ENCODE peak calls at places on chromosomes 5 and 9, in seven cellular contexts. One of them, this sample, is unnamed. For H3K4me1, the result is how much of the 10 kb centered on the place peaks cover.

GRCh38 chr9:120110520-120110919 is 469.4 kb downstream of the CDK5RAP2 start:
- DNase-seq in IMR-90: no peak
- DNase-seq in H9: no peak
- DNase-seq in ascending aorta: no peak
- DNase-seq in right atrium auricular region: no peak
- DNase-seq in A549: no peak
- DNase-seq in prostate gland: peak
- DNase-seq in this sample: no peak

GRCh38 chr9:114953917-114954316 is 23.5 kb upstream of the TNFSF8 start:
- DNase-seq in IMR-90: peak
- DNase-seq in H9: no peak
- DNase-seq in ascending aorta: no peak
- DNase-seq in right atrium auricular region: peak
- DNase-seq in A549: peak
- DNase-seq in prostate gland: peak
- DNase-seq in this sample: no peak

GRCh38 chr9:122051401-122052346 is 41.4 kb downstream of the TTLL11 start:
- DNase-seq in IMR-90: peak
- DNase-seq in H9: no peak
- DNase-seq in ascending aorta: no peak
- DNase-seq in right atrium auricular region: no peak
- DNase-seq in A549: no peak
- DNase-seq in prostate gland: no peak
- DNase-seq in this sample: no peak

GRCh38 chr9:78557540-78557939 is 260.6 kb downstream of the PSAT1 start:
- DNase-seq in IMR-90: peak
- DNase-seq in H9: no peak
- DNase-seq in ascending aorta: no peak
- DNase-seq in right atrium auricular region: no peak
- DNase-seq in A549: no peak
- DNase-seq in prostate gland: no peak
- DNase-seq in this sample: no peak

GRCh38 chr5:2496126-2496525 is 255.4 kb downstream of the IRX2 start:
- DNase-seq in IMR-90: no peak
- DNase-seq in H9: no peak
- DNase-seq in ascending aorta: no peak
- DNase-seq in right atrium auricular region: no peak
- DNase-seq in A549: no peak
- DNase-seq in prostate gland: no peak
- DNase-seq in this sample: no peak

GRCh38 chr9:89661391-89661949 is 56.7 kb downstream of the GADD45G start:
- DNase-seq in IMR-90: no peak
- DNase-seq in H9: no peak
- DNase-seq in ascending aorta: no peak
- DNase-seq in right atrium auricular region: no peak
- DNase-seq in A549: no peak
- DNase-seq in prostate gland: no peak
- DNase-seq in this sample: no peak

GRCh38 chr5:5418764-5419163 is 3.7 kb upstream of the ICE1 start:
- DNase-seq in IMR-90: no peak
- DNase-seq in H9: no peak
- DNase-seq in ascending aorta: no peak
- DNase-seq in right atrium auricular region: no peak
- DNase-seq in A549: no peak
- DNase-seq in prostate gland: no peak
- DNase-seq in this sample: no peak

GRCh38 chr9:122252796-122253195 is 11.8 kb downstream of the RBM18 start:
- DNase-seq in IMR-90: no peak
- DNase-seq in H9: peak
- DNase-seq in ascending aorta: no peak
- DNase-seq in right atrium auricular region: no peak
- DNase-seq in A549: no peak
- DNase-seq in prostate gland: no peak
- DNase-seq in this sample: no peak

GRCh38 chr5:74184649-74185048 is 455.9 kb downstream of the ENC1 start:
- DNase-seq in IMR-90: no peak
- DNase-seq in H9: no peak
- DNase-seq in ascending aorta: no peak
- DNase-seq in right atrium auricular region: no peak
- DNase-seq in A549: no peak
- DNase-seq in prostate gland: no peak
- DNase-seq in this sample: no peak

GRCh38 chr5:5419291-5420210 is 2.9 kb upstream of the ICE1 start:
- DNase-seq in IMR-90: peak
- DNase-seq in H9: peak
- DNase-seq in ascending aorta: no peak
- DNase-seq in right atrium auricular region: no peak
- DNase-seq in A549: peak
- DNase-seq in prostate gland: no peak
- DNase-seq in this sample: no peak

GRCh38 chr5:173055042-173055721 is 970 bp upstream of the CREBRF start:
- DNase-seq in IMR-90: no peak
- DNase-seq in H9: no peak
- DNase-seq in ascending aorta: no peak
- DNase-seq in right atrium auricular region: no peak
- DNase-seq in A549: no peak
- DNase-seq in prostate gland: no peak
- DNase-seq in this sample: no peak

GRCh38 chr5:33470544-33470943 is 29.8 kb downstream of the TARS1 start:
- DNase-seq in IMR-90: peak
- DNase-seq in H9: no peak
- DNase-seq in ascending aorta: no peak
- DNase-seq in right atrium auricular region: no peak
- DNase-seq in A549: peak
- DNase-seq in prostate gland: no peak
- DNase-seq in this sample: no peak

GRCh38 chr9:78365979-78366697 is 69.2 kb downstream of the PSAT1 start:
- DNase-seq in IMR-90: peak
- DNase-seq in H9: no peak
- DNase-seq in ascending aorta: no peak
- DNase-seq in right atrium auricular region: no peak
- DNase-seq in A549: peak
- DNase-seq in prostate gland: no peak
- DNase-seq in this sample: no peak

GRCh38 chr5:173969167-173970049 is 19.6 kb upstream of the C5orf47 start:
- DNase-seq in IMR-90: peak
- DNase-seq in H9: no peak
- DNase-seq in ascending aorta: no peak
- DNase-seq in right atrium auricular region: no peak
- DNase-seq in A549: peak
- DNase-seq in prostate gland: no peak
- DNase-seq in this sample: no peak

GRCh38 chr9:129632460-129632859 is 6.5 kb downstream of the NTMT1 start:
- DNase-seq in IMR-90: peak
- DNase-seq in H9: no peak
- DNase-seq in ascending aorta: no peak
- DNase-seq in right atrium auricular region: no peak
- DNase-seq in A549: no peak
- DNase-seq in prostate gland: no peak
- DNase-seq in this sample: no peak

GRCh38 chr9:114606597-114607207 is 4.4 kb upstream of the TMEM268 start:
- DNase-seq in IMR-90: peak
- DNase-seq in H9: no peak
- DNase-seq in ascending aorta: no peak
- DNase-seq in right atrium auricular region: peak
- DNase-seq in A549: no peak
- DNase-seq in prostate gland: no peak
- DNase-seq in this sample: no peak

GRCh38 chr5:127006711-127007110 is 23.6 kb downstream of the MARCHF3 start:
- DNase-seq in IMR-90: peak
- DNase-seq in H9: no peak
- DNase-seq in ascending aorta: no peak
- DNase-seq in right atrium auricular region: no peak
- DNase-seq in A549: no peak
- DNase-seq in prostate gland: no peak
- DNase-seq in this sample: no peak

DNA sequence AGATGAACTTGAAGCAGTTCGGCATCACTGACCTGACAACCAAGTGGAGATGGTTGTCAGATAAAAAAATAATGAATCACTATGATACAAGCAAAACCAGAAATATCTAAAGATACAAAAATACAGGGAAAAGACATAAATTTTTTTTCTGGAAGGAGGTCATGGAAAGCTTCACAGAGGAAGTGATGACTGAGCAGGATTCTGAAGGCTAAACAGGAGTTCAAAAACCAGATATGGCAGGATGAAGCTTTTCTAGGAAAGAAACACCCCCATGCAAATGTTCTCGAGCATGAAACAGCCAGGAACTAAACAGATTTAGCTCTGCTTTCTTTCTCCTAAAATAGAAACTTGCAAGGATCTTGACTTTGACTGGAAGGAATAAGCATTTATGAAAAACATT is 60.7 kb upstream of the IFNE start:
- DNase-seq in IMR-90: no peak
- DNase-seq in H9: no peak
- DNase-seq in ascending aorta: no peak
- DNase-seq in right atrium auricular region: no peak
- DNase-seq in A549: no peak
- DNase-seq in prostate gland: no peak
- DNase-seq in this sample: no peak
- H3K27ac ChIP-seq in IMR-90: no peak
- H3K27ac ChIP-seq in H9: no peak
- H3K27ac ChIP-seq in ascending aorta: no peak
- H3K27ac ChIP-seq in right atrium auricular region: no peak
- H3K27ac ChIP-seq in A549: no peak
- H3K27ac ChIP-seq in prostate gland: no peak
- H3K27ac ChIP-seq in this sample: no peak

GRCh38 chr5:166341708-166342329 is 1949.6 kb upstream of the WWC1 start:
- DNase-seq in IMR-90: no peak
- DNase-seq in H9: no peak
- DNase-seq in ascending aorta: no peak
- DNase-seq in right atrium auricular region: no peak
- DNase-seq in A549: peak
- DNase-seq in prostate gland: no peak
- DNase-seq in this sample: no peak
- TF ChIP-seq CTCF in IMR-90: no peak
- TF ChIP-seq CTCF in H9: peak
- TF ChIP-seq CTCF in ascending aorta: no peak
- TF ChIP-seq CTCF in right atrium auricular region: no peak
- TF ChIP-seq CTCF in A549: no peak
- TF ChIP-seq CTCF in prostate gland: no peak
- TF ChIP-seq CTCF in this sample: no peak

GRCh38 chr5:82168294-82168693 is 109.9 kb downstream of the RPS23 start:
- DNase-seq in IMR-90: peak
- DNase-seq in H9: no peak
- DNase-seq in ascending aorta: no peak
- DNase-seq in right atrium auricular region: no peak
- DNase-seq in A549: no peak
- DNase-seq in prostate gland: no peak
- DNase-seq in this sample: no peak
- H3K4me1 ChIP-seq in IMR-90: under half
- H3K4me1 ChIP-seq in H9: under half
- H3K4me1 ChIP-seq in ascending aorta: under half
- H3K4me1 ChIP-seq in right atrium auricular region: under half
- H3K4me1 ChIP-seq in A549: under half
- H3K4me1 ChIP-seq in prostate gland: under half
- H3K4me1 ChIP-seq in this sample: under half

GRCh38 chr9:131105952-131106351 is 9.6 kb downstream of the AIF1L start:
- DNase-seq in IMR-90: no peak
- DNase-seq in H9: no peak
- DNase-seq in ascending aorta: no peak
- DNase-seq in right atrium auricular region: no peak
- DNase-seq in A549: no peak
- DNase-seq in prostate gland: no peak
- DNase-seq in this sample: no peak

GRCh38 chr9:131101207-131101964 is 5.1 kb downstream of the AIF1L start:
- DNase-seq in IMR-90: no peak
- DNase-seq in H9: no peak
- DNase-seq in ascending aorta: no peak
- DNase-seq in right atrium auricular region: no peak
- DNase-seq in A549: no peak
- DNase-seq in prostate gland: no peak
- DNase-seq in this sample: no peak

GRCh38 chr9:131103024-131103423 is 6.7 kb downstream of the AIF1L start:
- DNase-seq in IMR-90: no peak
- DNase-seq in H9: no peak
- DNase-seq in ascending aorta: no peak
- DNase-seq in right atrium auricular region: no peak
- DNase-seq in A549: no peak
- DNase-seq in prostate gland: no peak
- DNase-seq in this sample: no peak

GRCh38 chr9:131104016-131104740 is 7.8 kb downstream of the AIF1L start:
- DNase-seq in IMR-90: no peak
- DNase-seq in H9: peak
- DNase-seq in ascending aorta: no peak
- DNase-seq in right atrium auricular region: no peak
- DNase-seq in A549: no peak
- DNase-seq in prostate gland: no peak
- DNase-seq in this sample: no peak

GRCh38 chr9:131103535-131103934 is 7.2 kb downstream of the AIF1L start:
- DNase-seq in IMR-90: no peak
- DNase-seq in H9: no peak
- DNase-seq in ascending aorta: no peak
- DNase-seq in right atrium auricular region: no peak
- DNase-seq in A549: no peak
- DNase-seq in prostate gland: no peak
- DNase-seq in this sample: no peak
- H3K27ac ChIP-seq in IMR-90: no peak
- H3K27ac ChIP-seq in H9: no peak
- H3K27ac ChIP-seq in ascending aorta: no peak
- H3K27ac ChIP-seq in right atrium auricular region: no peak
- H3K27ac ChIP-seq in A549: no peak
- H3K27ac ChIP-seq in prostate gland: no peak
- H3K27ac ChIP-seq in this sample: no peak

GRCh38 chr5:3509290-3509689 is 86.3 kb upstream of the IRX1 start:
- DNase-seq in IMR-90: no peak
- DNase-seq in H9: no peak
- DNase-seq in ascending aorta: no peak
- DNase-seq in right atrium auricular region: no peak
- DNase-seq in A549: no peak
- DNase-seq in prostate gland: no peak
- DNase-seq in this sample: no peak
- TF ChIP-seq CTCF in IMR-90: no peak
- TF ChIP-seq CTCF in H9: peak
- TF ChIP-seq CTCF in ascending aorta: no peak
- TF ChIP-seq CTCF in right atrium auricular region: peak
- TF ChIP-seq CTCF in A549: no peak
- TF ChIP-seq CTCF in prostate gland: no peak
- TF ChIP-seq CTCF in this sample: no peak

DNA sequence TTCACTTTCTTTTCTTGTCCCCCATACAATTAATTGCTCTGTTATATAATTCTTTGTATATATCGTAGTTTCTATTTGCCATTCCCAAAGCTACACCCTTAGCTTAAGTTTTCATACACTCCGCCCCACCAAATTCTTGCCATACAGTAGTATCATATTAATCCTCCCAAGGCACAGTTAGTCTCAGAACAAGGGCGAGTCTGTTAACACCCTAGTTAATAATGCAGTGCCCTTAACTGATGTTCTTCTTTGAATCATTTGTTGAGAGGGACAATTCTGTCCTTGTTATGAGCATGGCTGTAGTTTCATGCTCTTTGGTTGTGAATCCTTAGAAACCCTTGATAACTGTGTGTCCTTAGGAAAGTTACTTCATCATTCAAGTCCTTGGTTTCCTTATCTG is 206.2 kb downstream of the CFAP90 start:
- DNase-seq in IMR-90: no peak
- DNase-seq in H9: no peak
- DNase-seq in ascending aorta: no peak
- DNase-seq in right atrium auricular region: no peak
- DNase-seq in A549: no peak
- DNase-seq in prostate gland: no peak
- DNase-seq in this sample: no peak
- H3K4me1 ChIP-seq in IMR-90: under half
- H3K4me1 ChIP-seq in H9: under half
- H3K4me1 ChIP-seq in ascending aorta: under half
- H3K4me1 ChIP-seq in right atrium auricular region: under half
- H3K4me1 ChIP-seq in A549: under half
- H3K4me1 ChIP-seq in prostate gland: under half
- H3K4me1 ChIP-seq in this sample: under half

This sample was measured in esophagus squamous epithelium.